ENCODE peak calls at places on chromosomes 1 and 21, in nine cellular contexts. L is tibial artery; W is fibroblast of lung; E is effector memory CD4-positive, alpha-beta T cell; U is SJSA1; X is GM23338; Q is CD8-positive, alpha-beta memory T cell; Z is adipocyte; A is PC-3. C is an unnamed sample.
A peak's percentile ranks its signal among the peaks of the same experiment; 100 is the strongest.

GRCh38 chr1:88973520-88974137 is 18.8 kb downstream of the KYAT3 start:
- DNase-seq in E (no peak), X (peak; percentile 69), U (no peak), W (peak; percentile 42), Q (no peak), Z (peak; percentile 72), A (peak; percentile 71), L (no peak), C (no peak)

GRCh38 chr21:34511787-34512451 is at the start of gene KCNE1:
- DNase-seq in Q (no peak), U (no peak), E (no peak), Z (peak; percentile 65), A (no peak), L (peak; percentile 75), W (no peak), X (no peak), C (peak; percentile 78)

GRCh38 chr1:167427843-167428242 is 90.5 kb downstream of the CD247 start:
- DNase-seq in W (no peak), E (no peak), U (no peak), L (no peak), Z (peak; percentile 4), X (no peak), A (no peak), Q (no peak), C (no peak)

GRCh38 chr1:83086346-83086745 is 912.6 kb downstream of the TTLL7 start:
- DNase-seq in U (peak; percentile 45), L (no peak), A (peak; percentile 64), W (no peak), X (no peak), Q (no peak), E (no peak), Z (peak; percentile 39), C (no peak)

GRCh38 chr21:43973634-43973955 is 38.5 kb upstream of the TRAPPC10 start:
- DNase-seq in Q (no peak), Z (no peak), L (no peak), U (no peak), X (no peak), W (no peak), A (no peak), E (no peak), C (no peak)

GRCh38 chr1:57443004-57443403 is 19.1 kb upstream of the DAB1 start:
- DNase-seq in E (no peak), Q (no peak), W (no peak), Z (no peak), X (no peak), L (no peak), U (no peak), A (no peak), C (no peak)

GRCh38 chr1:172497230-172497629 is 35.7 kb upstream of the SUCO start:
- DNase-seq in W (peak; percentile 86), X (peak; percentile 72), Q (no peak), L (no peak), E (no peak), A (peak; percentile 78), Z (peak; percentile 75), U (peak; percentile 45), C (no peak)

GRCh38 chr1:202656057-202656456 is 54.2 kb downstream of the SYT2 start:
- DNase-seq in U (no peak), W (no peak), A (no peak), Q (no peak), E (no peak), X (peak; percentile 81), Z (no peak), L (no peak), C (no peak)

GRCh38 chr1:217275617-217276398 is 355.1 kb downstream of the GPATCH2 start:
- DNase-seq in U (no peak), Q (no peak), X (no peak), Z (peak; percentile 73), L (no peak), E (no peak), A (peak; percentile 96), W (peak; percentile 79), C (no peak)

GRCh38 chr1:150280138-150280707 is 2.1 kb upstream of the CIART start:
- DNase-seq in U (no peak), Z (no peak), E (no peak), A (no peak), W (no peak), Q (no peak), L (peak; percentile 62), X (peak; percentile 7), C (no peak)

GRCh38 chr1:219692981-219693380 is 80.1 kb upstream of the ZC3H11B start:
- DNase-seq in E (no peak), Q (no peak), L (no peak), U (no peak), A (no peak), W (peak; percentile 18), X (no peak), Z (no peak), C (no peak)

GRCh38 chr21:14737922-14738321 is 191.8 kb upstream of the SAMSN1 start:
- DNase-seq in W (no peak), L (no peak), E (peak; percentile 37), A (peak; percentile 83), Q (peak; percentile 62), X (peak; percentile 76), U (no peak), Z (peak; percentile 65), C (no peak)

GRCh38 chr1:25694591-25695007 is 78.0 kb downstream of the MAN1C1 start:
- DNase-seq in A (no peak), X (peak; percentile 44), W (no peak), L (no peak), Q (no peak), Z (no peak), U (no peak), E (no peak), C (no peak)

GRCh38 chr1:39675220-39675619 is 3.3 kb upstream of the NT5C1A start:
- DNase-seq in X (no peak), A (no peak), Q (no peak), W (no peak), Z (no peak), U (no peak), E (no peak), L (no peak), C (no peak)

GRCh38 chr1:9703165-9703509 is 51.6 kb downstream of the PIK3CD start:
- DNase-seq in W (no peak), Q (no peak), A (no peak), L (no peak), U (no peak), Z (no peak), X (no peak), E (no peak), C (no peak)

GRCh38 chr1:170630977-170631376 is 33.0 kb upstream of the PRRX1 start:
- DNase-seq in L (no peak), E (no peak), Z (no peak), U (no peak), X (peak; percentile 13), W (no peak), A (no peak), Q (no peak), C (no peak)

DNA sequence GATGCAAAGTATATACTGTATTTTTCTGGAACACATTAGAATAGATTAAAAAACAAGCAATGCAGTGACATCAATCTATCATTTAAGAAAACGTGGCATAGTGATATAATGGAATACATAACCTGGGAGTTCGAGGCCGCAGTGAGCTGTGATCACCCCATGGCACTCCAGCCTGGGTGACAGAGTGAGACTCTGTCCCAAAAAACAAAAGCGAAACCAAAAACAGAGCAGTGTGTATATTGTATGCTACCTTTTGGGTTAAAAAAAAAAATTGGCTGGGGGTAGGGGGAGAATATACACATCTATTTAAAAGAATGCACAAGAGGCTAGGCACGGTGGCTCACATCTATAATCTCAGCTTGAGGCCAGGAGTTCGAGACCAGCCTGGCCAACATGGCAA is 13.5 kb downstream of the SLC2A1 start:
- DNase-seq in U (no peak), Z (no peak), W (no peak), E (no peak), A (no peak), Q (no peak), L (no peak), X (no peak), C (no peak)
- H3K4me1 ChIP-seq in U (peaks cover 87% of the 10 kb centered on the region), Z (peaks cover 69% of the 10 kb centered on the region), W (peaks cover 26% of the 10 kb centered on the region), E (peaks cover 62% of the 10 kb centered on the region), A (peaks cover 84% of the 10 kb centered on the region), Q (peaks cover 95% of the 10 kb centered on the region), L (no peaks in the 10 kb centered on the region), X (peaks cover 42% of the 10 kb centered on the region), C (peaks cover 50% of the 10 kb centered on the region)

DNA sequence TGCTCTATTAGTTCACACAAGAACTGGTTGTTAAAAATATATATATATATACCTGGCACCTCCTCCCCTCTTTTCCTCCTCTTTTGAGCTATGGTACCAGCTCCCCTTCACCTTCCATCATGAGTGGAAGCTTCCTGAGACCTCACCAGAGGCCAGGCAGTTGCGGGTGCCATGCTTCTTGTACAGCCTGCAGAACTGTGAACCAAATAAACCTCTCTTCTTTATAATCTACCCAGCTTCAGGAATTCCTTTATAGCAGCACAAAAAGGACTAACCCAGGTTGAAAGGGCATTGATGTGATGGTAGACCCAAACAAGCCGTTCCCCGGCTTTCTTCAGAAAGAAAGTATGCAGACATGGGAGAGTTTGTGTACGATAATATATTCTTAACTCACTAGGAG is 14.9 kb downstream of the RSPH1 start:
- DNase-seq in E (no peak), U (peak; percentile 5), Z (no peak), L (no peak), X (no peak), A (no peak), Q (no peak), W (no peak), C (no peak)
- H3K4me3 ChIP-seq in E (no peak overlapping the region), U (no peak overlapping the region), Z (no peak overlapping the region), L (no peak overlapping the region), X (no peak overlapping the region), A (no peak overlapping the region), Q (no peak overlapping the region), W (no peak overlapping the region), C (no peak overlapping the region)

GRCh38 chr1:165635329-165635728 is 4.3 kb downstream of the MGST3 start:
- DNase-seq in A (no peak), L (no peak), E (no peak), X (no peak), Z (peak; percentile 50), Q (no peak), U (no peak), W (no peak), C (no peak)

GRCh38 chr1:165634154-165634921 is 3.3 kb downstream of the MGST3 start:
- DNase-seq in Z (no peak), E (no peak), X (peak; percentile 37), W (no peak), L (no peak), Q (no peak), A (no peak), U (no peak), C (no peak)

GRCh38 chr1:165632491-165632890 is 1.5 kb downstream of the MGST3 start:
- DNase-seq in Q (no peak), E (no peak), X (no peak), Z (peak; percentile 29), A (no peak), L (no peak), U (no peak), W (no peak), C (no peak)

GRCh38 chr1:165632152-165632469 is 1.1 kb downstream of the MGST3 start:
- DNase-seq in U (no peak), A (no peak), E (no peak), L (no peak), Z (no peak), W (no peak), Q (no peak), X (peak; percentile 60), C (no peak)

GRCh38 chr1:165633624-165634023 is 2.6 kb downstream of the MGST3 start:
- DNase-seq in U (no peak), A (peak; percentile 38), E (no peak), X (no peak), Z (peak; percentile 77), W (peak; percentile 51), Q (no peak), L (no peak), C (no peak)
- H3K4me1 ChIP-seq in U (peaks cover 13% of the 10 kb centered on the region), A (peaks cover 54% of the 10 kb centered on the region), E (peaks cover 20% of the 10 kb centered on the region), X (peaks cover 45% of the 10 kb centered on the region), Z (peaks cover 64% of the 10 kb centered on the region), W (peaks cover 4% of the 10 kb centered on the region), Q (peaks cover 13% of the 10 kb centered on the region), L (no peaks in the 10 kb centered on the region), C (peaks cover 40% of the 10 kb centered on the region)

GRCh38 chr1:160282807-160283206 is 2.1 kb downstream of the PEX19 start:
- DNase-seq in E (no peak), U (no peak), Q (no peak), L (no peak), X (peak; percentile 46), Z (no peak), A (no peak), W (no peak), C (no peak)
- H3K4me3 ChIP-seq in E (no peak overlapping the region), U (no peak overlapping the region), Q (no peak overlapping the region), L (no peak overlapping the region), X (no peak overlapping the region), Z (peak overlapping the region; percentile 95), A (no peak overlapping the region), W (no peak overlapping the region), C (no peak overlapping the region)